ENCODE peak calls at places on chromosomes 5 and 9, in eight cellular contexts. I, V, B, W, R, T, A and P are unnamed samples.

GRCh38 chr9:34568133-34568532 is 21.4 kb downstream of the CNTFR start:
- DNase-seq in B (no peak), I (no peak), W (no peak), R (no peak), T (no peak), A (no peak), V (no peak), P (no peak)

GRCh38 chr5:104189909-104190308 is 627.3 kb upstream of the NUDT12 start:
- DNase-seq in A (peak), W (no peak), B (no peak), V (no peak), I (peak), T (no peak), R (peak), P (peak)

GRCh38 chr9:12702160-12702758 is 9.1 kb downstream of the TYRP1 start:
- DNase-seq in B (no peak), V (no peak), I (peak), R (peak), A (peak), W (peak), T (no peak), P (peak)

GRCh38 chr9:108035485-108035884 is 545.9 kb upstream of the KLF4 start:
- DNase-seq in V (no peak), B (no peak), T (no peak), W (no peak), R (peak), A (no peak), I (no peak), P (no peak)

GRCh38 chr9:96320749-96321280 is 18.8 kb upstream of the HSD17B3 start:
- DNase-seq in V (no peak), A (no peak), T (no peak), W (no peak), I (no peak), B (no peak), R (no peak), P (no peak)

GRCh38 chr9:76680716-76681431 is 83.4 kb upstream of the PCA3 start:
- DNase-seq in I (no peak), A (no peak), B (no peak), T (no peak), V (no peak), W (no peak), R (no peak), P (no peak)

GRCh38 chr9:87442451-87442850 is 55.2 kb upstream of the DAPK1 start:
- DNase-seq in T (no peak), W (no peak), A (no peak), V (no peak), R (no peak), B (no peak), I (no peak), P (no peak)

GRCh38 chr5:171615201-171616001 is 170.2 kb upstream of the SMIM23 start:
- DNase-seq in W (peak), A (no peak), V (no peak), R (no peak), B (no peak), I (no peak), T (no peak), P (no peak)

GRCh38 chr5:160390787-160391696 is 8.8 kb downstream of the FAM200C start:
- DNase-seq in V (no peak), T (no peak), A (peak), W (no peak), I (peak), B (no peak), R (peak), P (no peak)

GRCh38 chr9:16247188-16247875 is 623.1 kb downstream of the BNC2 start:
- DNase-seq in A (no peak), T (no peak), V (no peak), I (no peak), B (no peak), R (peak), W (no peak), P (no peak)

GRCh38 chr9:105425817-105426433 is 21.9 kb upstream of the FSD1L start:
- DNase-seq in W (no peak), R (peak), T (no peak), A (peak), B (peak), V (no peak), I (peak), P (no peak)

GRCh38 chr9:121280715-121281613 is 13.0 kb downstream of the GSN start:
- DNase-seq in B (no peak), T (no peak), I (no peak), V (no peak), A (no peak), R (no peak), W (no peak), P (no peak)

GRCh38 chr9:112348257-112348992 is 15.0 kb upstream of the PTBP3 start:
- DNase-seq in T (peak), W (peak), A (peak), B (no peak), I (no peak), V (peak), R (peak), P (no peak)

GRCh38 chr5:75623846-75624245 is 12.6 kb downstream of the ANKDD1B start:
- DNase-seq in R (peak), A (no peak), B (no peak), V (no peak), I (no peak), W (no peak), T (no peak), P (no peak)

GRCh38 chr9:38183994-38184568 is 115.1 kb upstream of the SHB start:
- DNase-seq in W (no peak), B (no peak), V (no peak), R (no peak), T (no peak), I (no peak), A (peak), P (peak)

GRCh38 chr9:103364753-103365152 is 369.6 kb downstream of the CYLC2 start:
- DNase-seq in A (no peak), R (no peak), I (peak), W (no peak), T (no peak), V (no peak), B (no peak), P (peak)

GRCh38 chr9:111483419-111483861 is 743 bp downstream of the ECPAS start:
- DNase-seq in W (no peak), B (peak), A (peak), T (peak), R (no peak), I (peak), V (peak), P (peak)

GRCh38 chr9:90870646-90871326 is 69.2 kb downstream of the SYK start:
- DNase-seq in V (no peak), T (no peak), I (peak), W (no peak), A (peak), B (peak), R (peak), P (peak)